ENCODE peak calls at places on chromosome 1, in eight cellular contexts. Y is HFFc6; Q is progenitor cell of endocrine pancreas; P is GM20000; Z is foreskin fibroblast; T is cardiac fibroblast; I is CD8-positive, alpha-beta T cell; S is sigmoid colon. O is an unnamed sample.

GRCh38 chr1:53663525-53664300 is 75.3 kb downstream of the GLIS1 start:
- DNase-seq in Y (no peak), Q (no peak), P (no peak), Z (peak), T (no peak), I (no peak), S (no peak), O (no peak)

GRCh38 chr1:180580237-180580636 is 21.5 kb downstream of the OVAAL start:
- DNase-seq in Y (peak), Q (no peak), P (no peak), Z (peak), T (peak), I (no peak), S (no peak), O (peak)

GRCh38 chr1:107145637-107146036 is 4.8 kb downstream of the NTNG1 start:
- DNase-seq in Y (no peak), Q (no peak), P (no peak), Z (no peak), T (no peak), I (no peak), S (no peak), O (no peak)

GRCh38 chr1:202621446-202621845 is 88.8 kb downstream of the SYT2 start:
- DNase-seq in Y (no peak), Q (no peak), P (no peak), Z (no peak), T (no peak), I (no peak), S (no peak), O (no peak)

GRCh38 chr1:241270016-241270415 is 87.0 kb downstream of the RGS7 start:
- DNase-seq in Y (no peak), Q (no peak), P (no peak), Z (no peak), T (no peak), I (no peak), S (no peak), O (no peak)

GRCh38 chr1:205313681-205314308 is 7.8 kb downstream of the NUAK2 start:
- DNase-seq in Y (peak), Q (peak), P (peak), Z (peak), T (peak), I (peak), S (no peak), O (peak)

GRCh38 chr1:213231795-213232231 is 180.8 kb downstream of the RPS6KC1 start:
- DNase-seq in Y (peak), Q (no peak), P (no peak), Z (peak), T (peak), I (no peak), S (no peak), O (no peak)

GRCh38 chr1:185281245-185281644 is 35.8 kb downstream of the IVNS1ABP start:
- DNase-seq in Y (no peak), Q (no peak), P (peak), Z (no peak), T (no peak), I (peak), S (no peak), O (no peak)

GRCh38 chr1:210797422-210797821 is 336.5 kb downstream of the KCNH1 start:
- DNase-seq in Y (no peak), Q (no peak), P (no peak), Z (no peak), T (no peak), I (no peak), S (no peak), O (no peak)

GRCh38 chr1:246595146-246595545 is 28.9 kb downstream of the CNST start:
- DNase-seq in Y (no peak), Q (no peak), P (no peak), Z (no peak), T (no peak), I (no peak), S (no peak), O (no peak)

GRCh38 chr1:184260382-184260781 is 126.4 kb upstream of the C1orf21 start:
- DNase-seq in Y (peak), Q (no peak), P (no peak), Z (peak), T (peak), I (no peak), S (no peak), O (peak)

GRCh38 chr1:6141601-6142000 is 38.5 kb downstream of the CHD5 start:
- DNase-seq in Y (no peak), Q (no peak), P (peak), Z (no peak), T (peak), I (no peak), S (no peak), O (no peak)

DNA sequence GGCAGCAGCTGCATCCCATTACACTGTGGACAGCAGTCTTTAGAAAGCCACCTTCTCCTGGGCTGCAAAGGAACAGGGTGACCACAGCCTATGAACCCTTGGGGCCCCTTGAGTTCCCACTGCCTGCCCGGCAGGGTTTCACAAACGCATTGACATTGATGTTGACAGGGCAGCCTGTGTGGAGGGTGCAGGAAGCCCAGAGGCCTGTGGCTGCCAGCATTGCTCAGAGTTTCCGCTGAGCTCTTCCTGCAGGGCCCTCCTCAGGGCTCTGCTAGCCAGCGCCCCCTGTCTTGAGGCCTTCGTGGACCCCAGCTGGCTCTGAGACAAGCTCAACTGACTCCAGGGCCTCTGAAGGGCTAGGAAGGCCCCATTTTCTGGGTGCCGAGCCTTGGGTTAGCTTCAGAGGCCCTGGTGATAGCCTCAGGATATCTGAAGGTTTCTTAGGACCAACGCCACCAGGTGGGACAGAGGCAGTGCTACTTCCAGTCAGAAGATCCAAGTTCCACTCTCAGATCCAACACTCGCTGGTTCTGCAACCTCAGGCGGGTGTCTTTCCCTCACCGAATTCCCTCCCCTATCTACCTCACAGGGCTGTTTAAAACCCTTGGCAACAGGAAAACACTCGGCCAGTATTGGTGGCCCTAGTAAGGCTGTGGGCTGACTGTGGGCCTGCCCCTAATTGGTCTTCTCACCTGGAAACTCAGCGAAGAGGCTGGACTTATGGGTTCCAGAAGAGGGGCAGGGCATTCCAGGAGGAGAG is 27.2 kb upstream of the EPS8L3 start:
- DNase-seq in Y (no peak), Q (no peak), P (peak), Z (no peak), T (peak), I (peak), S (peak), O (peak)
- TF ChIP-seq CTCF in Y (peak), Q (peak), P (peak), Z (no peak), T (peak), I (peak), S (no peak), O (peak)

GRCh38 chr1:119448112-119448511 is 33.2 kb downstream of the HSD3B2 start:
- DNase-seq in Y (no peak), Q (no peak), P (no peak), Z (no peak), T (no peak), I (no peak), S (no peak), O (no peak)
- TF ChIP-seq CTCF in Y (peak), Q (no peak), P (no peak), Z (no peak), T (no peak), I (no peak), S (no peak), O (no peak)

GRCh38 chr1:75616436-75617433 is 5.8 kb upstream of the SLC44A5 start:
- DNase-seq in Y (no peak), Q (peak), P (no peak), Z (peak), T (peak), I (no peak), S (no peak), O (peak)

GRCh38 chr1:75618382-75618781 is 7.5 kb upstream of the SLC44A5 start:
- DNase-seq in Y (no peak), Q (no peak), P (no peak), Z (no peak), T (no peak), I (no peak), S (no peak), O (no peak)

GRCh38 chr1:75615664-75616435 is 4.9 kb upstream of the SLC44A5 start:
- DNase-seq in Y (no peak), Q (peak), P (peak), Z (peak), T (peak), I (peak), S (peak), O (peak)

GRCh38 chr1:75611014-75611413 is at the start of gene SLC44A5:
- DNase-seq in Y (no peak), Q (no peak), P (no peak), Z (no peak), T (no peak), I (no peak), S (no peak), O (no peak)

GRCh38 chr1:75614455-75615379 is 3.8 kb upstream of the SLC44A5 start:
- DNase-seq in Y (no peak), Q (peak), P (peak), Z (no peak), T (peak), I (peak), S (no peak), O (peak)
- TF ChIP-seq CTCF in Y (peak), Q (peak), P (no peak), Z (peak), T (peak), I (peak), S (no peak), O (peak)

GRCh38 chr1:167065481-167065880 is 24.7 kb downstream of the GPA33 start:
- DNase-seq in Y (no peak), Q (no peak), P (no peak), Z (no peak), T (no peak), I (no peak), S (no peak), O (no peak)

GRCh38 chr1:167068761-167069160 is 21.4 kb downstream of the GPA33 start:
- DNase-seq in Y (no peak), Q (no peak), P (no peak), Z (no peak), T (no peak), I (no peak), S (no peak), O (no peak)

GRCh38 chr1:167067904-167068303 is 22.3 kb downstream of the GPA33 start:
- DNase-seq in Y (no peak), Q (no peak), P (no peak), Z (no peak), T (no peak), I (no peak), S (no peak), O (no peak)

GRCh38 chr1:167064622-167065021 is 25.6 kb downstream of the GPA33 start:
- DNase-seq in Y (no peak), Q (no peak), P (no peak), Z (no peak), T (no peak), I (no peak), S (no peak), O (no peak)

DNA sequence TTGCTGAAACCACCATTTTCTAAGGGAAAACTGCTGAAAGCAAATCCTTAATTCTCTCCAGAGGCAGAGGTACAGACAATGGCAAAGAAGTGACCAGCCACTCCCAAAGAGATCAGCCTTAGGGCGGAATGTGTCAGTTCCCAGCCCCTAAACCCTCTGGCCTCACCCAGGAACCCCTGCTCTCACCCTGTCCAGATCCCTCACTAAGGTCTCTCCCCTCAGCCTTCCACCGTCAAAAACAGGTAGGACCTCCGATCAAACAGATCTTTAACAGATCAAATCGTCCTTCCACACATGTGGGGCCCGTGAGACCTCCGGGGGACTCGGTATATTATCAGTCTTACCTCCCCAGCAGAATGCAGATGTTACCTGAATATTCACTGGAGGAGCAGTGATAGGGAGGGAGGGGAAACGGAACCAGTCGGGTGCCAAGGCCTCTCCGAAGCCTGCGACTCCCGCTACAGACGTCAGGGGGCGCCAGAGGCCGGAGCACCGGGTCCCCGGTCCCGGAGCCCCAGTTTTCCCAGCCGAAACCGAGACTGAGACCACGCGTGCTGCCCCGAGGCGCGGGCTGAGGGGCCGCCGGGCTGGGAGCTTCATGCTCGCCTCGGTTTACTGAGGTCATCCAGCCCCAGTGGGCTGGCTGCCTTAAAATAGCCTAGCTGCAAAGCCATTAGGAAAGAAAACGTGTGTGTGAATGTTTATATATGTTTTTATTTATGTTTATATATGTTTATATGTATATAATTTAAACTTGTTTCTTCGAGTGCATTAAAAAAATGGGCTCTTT is 23.6 kb downstream of the GPA33 start:
- DNase-seq in Y (peak), Q (peak), P (peak), Z (peak), T (peak), I (peak), S (peak), O (peak)
- TF ChIP-seq CTCF in Y (peak), Q (peak), P (peak), Z (peak), T (peak), I (peak), S (peak), O (peak)

GRCh38 chr1:22037520-22037919 is 15.0 kb upstream of the CDC42 start:
- DNase-seq in Y (no peak), Q (no peak), P (no peak), Z (no peak), T (no peak), I (no peak), S (no peak), O (no peak)

GRCh38 chr1:22043175-22043769 is 9.2 kb upstream of the CDC42 start:
- DNase-seq in Y (no peak), Q (no peak), P (no peak), Z (no peak), T (no peak), I (no peak), S (no peak), O (no peak)

GRCh38 chr1:22038036-22038435 is 14.5 kb upstream of the CDC42 start:
- DNase-seq in Y (no peak), Q (no peak), P (no peak), Z (no peak), T (no peak), I (no peak), S (no peak), O (no peak)

GRCh38 chr1:22041505-22041904 is 11.0 kb upstream of the CDC42 start:
- DNase-seq in Y (no peak), Q (no peak), P (no peak), Z (no peak), T (no peak), I (no peak), S (no peak), O (no peak)

GRCh38 chr1:22039594-22040347 is 12.7 kb upstream of the CDC42 start:
- DNase-seq in Y (no peak), Q (no peak), P (peak), Z (peak), T (peak), I (peak), S (peak), O (peak)
- TF ChIP-seq CTCF in Y (no peak), Q (no peak), P (no peak), Z (no peak), T (no peak), I (no peak), S (no peak), O (no peak)

DNA sequence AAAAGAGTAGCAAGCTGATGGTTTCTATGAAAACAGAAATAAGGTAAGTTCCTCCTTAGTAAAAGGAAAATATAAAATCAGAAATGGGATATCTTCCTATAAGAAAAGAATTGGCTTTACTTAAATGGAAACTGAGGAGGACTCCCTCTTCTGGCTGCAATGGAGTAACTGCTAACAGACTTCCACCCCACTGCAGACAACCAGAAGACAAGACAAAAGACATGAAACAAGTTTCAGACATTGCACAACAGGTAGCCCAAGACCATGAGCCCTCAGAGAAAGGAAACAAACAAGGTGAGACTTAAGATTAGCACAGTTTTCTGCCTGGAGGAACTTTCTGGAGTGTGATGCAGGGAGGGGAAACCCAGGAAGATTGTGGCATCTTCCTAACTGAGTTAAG is 17.0 kb upstream of the OLFML2B start:
- DNase-seq in Y (peak), Q (no peak), P (no peak), Z (no peak), T (peak), I (no peak), S (no peak), O (peak)
- TF ChIP-seq CTCF in Y (peak), Q (peak), P (no peak), Z (peak), T (peak), I (no peak), S (no peak), O (peak)

GRCh38 chr1:37809942-37810341 is 1.9 kb upstream of the YRDC start:
- DNase-seq in Y (no peak), Q (no peak), P (no peak), Z (no peak), T (peak), I (no peak), S (no peak), O (no peak)
- TF ChIP-seq CTCF in Y (no peak), Q (no peak), P (no peak), Z (no peak), T (no peak), I (no peak), S (no peak), O (no peak)

DNA sequence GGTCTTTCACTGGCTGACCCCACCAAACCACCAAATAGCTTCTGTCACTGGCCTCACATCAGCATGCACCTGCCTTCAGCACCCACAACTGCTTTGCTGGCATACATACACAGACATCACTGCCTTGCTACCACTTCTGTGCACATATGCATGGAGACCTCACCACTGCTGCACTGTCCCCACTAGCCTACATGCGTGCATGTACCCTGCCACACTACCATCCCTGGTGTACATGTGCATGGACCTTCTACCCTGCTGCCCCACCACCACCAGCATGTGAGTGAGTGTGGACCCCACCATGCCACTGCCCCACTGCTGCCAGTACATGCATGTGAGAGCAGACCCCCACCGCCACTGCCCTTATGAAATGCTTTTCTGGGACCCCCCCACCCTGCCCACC is 6.1 kb downstream of the CD1C start:
- DNase-seq in Y (no peak), Q (no peak), P (no peak), Z (no peak), T (no peak), I (no peak), S (no peak), O (no peak)
- TF ChIP-seq CTCF in Y (no peak), Q (no peak), P (no peak), Z (no peak), T (no peak), I (no peak), S (no peak), O (no peak)

DNA sequence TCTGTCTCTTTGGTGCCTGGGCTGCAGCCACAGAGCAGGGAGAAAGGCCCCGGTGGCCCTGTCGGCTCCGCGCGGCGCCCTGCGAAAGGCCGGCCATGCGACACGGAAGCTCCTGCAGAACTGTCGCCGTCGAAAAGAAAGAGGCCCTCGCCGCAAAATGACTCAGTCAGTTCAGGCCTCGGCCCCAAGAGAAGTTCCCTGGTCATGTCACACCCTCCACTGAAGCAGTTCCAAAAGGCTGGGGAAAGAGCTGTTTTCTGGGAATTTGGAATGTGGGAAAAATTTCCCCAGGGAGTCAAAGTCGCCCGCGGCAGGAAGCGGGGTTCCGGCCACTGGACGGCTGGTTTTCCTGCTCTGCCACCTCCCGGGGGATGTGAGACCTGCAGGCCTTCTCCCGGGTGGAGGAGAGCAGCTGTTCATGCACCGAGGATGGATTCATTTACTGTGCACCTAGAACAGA is 115.8 kb upstream of the ZNF678 start:
- DNase-seq in Y (no peak), Q (peak), P (no peak), Z (peak), T (peak), I (no peak), S (no peak), O (peak)
- TF ChIP-seq CTCF in Y (peak), Q (peak), P (no peak), Z (peak), T (peak), I (no peak), S (peak), O (peak)

O was measured in AG10803.